ENCODE peak calls at places on chromosomes 2 and 18, in eight cellular contexts. I is NCI-H2081, B is HCEC 1CT, K is lung microvascular endothelial cell, M is mesothelial cell of epicardium, P is BJ, L is HT1080, A is astrocyte of the spinal cord. O is an unnamed sample.
A peak's percentile ranks its signal among the peaks of the same experiment; 100 is the strongest.

GRCh38 chr2:219369447-219369861 is 18.3 kb downstream of the DNPEP start:
- DNase-seq in B (peak; percentile 31), I (no peak), L (no peak), A (peak; percentile 48), M (no peak), P (peak; percentile 40), K (no peak), O (no peak)

GRCh38 chr2:121356058-121356640 is 71.1 kb upstream of the TFCP2L1 start:
- DNase-seq in B (peak; percentile 59), L (peak; percentile 68), P (no peak), K (peak; percentile 40), A (peak; percentile 78), I (peak; percentile 45), M (peak; percentile 50), O (peak; percentile 83)

GRCh38 chr2:125264453-125264852 is 1239.4 kb downstream of the CNTNAP5 start:
- DNase-seq in L (no peak), I (no peak), K (no peak), B (no peak), M (no peak), A (no peak), P (no peak), O (no peak)

GRCh38 chr2:188089896-188090295 is 201.8 kb upstream of the GULP1 start:
- DNase-seq in M (no peak), B (peak; percentile 40), L (peak; percentile 18), A (peak; percentile 21), K (peak; percentile 13), I (no peak), P (no peak), O (peak; percentile 61)

GRCh38 chr2:220847587-220847986 is 724.5 kb downstream of the EPHA4 start:
- DNase-seq in A (peak; percentile 86), P (peak; percentile 90), I (no peak), M (peak; percentile 48), L (peak; percentile 88), B (peak; percentile 78), K (no peak), O (no peak)

GRCh38 chr2:215083146-215083545 is 55.3 kb downstream of the ABCA12 start:
- DNase-seq in A (no peak), I (no peak), P (no peak), M (no peak), L (no peak), K (no peak), B (no peak), O (no peak)

GRCh38 chr2:20350105-20350712 is 435 bp downstream of the PUM2 start:
- DNase-seq in M (peak; percentile 64), I (peak; percentile 71), P (no peak), B (peak; percentile 37), K (peak; percentile 58), L (peak; percentile 52), A (peak; percentile 19), O (peak; percentile 59)

GRCh38 chr2:20452551-20452950 is 5.7 kb downstream of the RHOB start:
- DNase-seq in M (no peak), P (no peak), K (peak; percentile 42), I (no peak), B (peak; percentile 28), A (peak; percentile 67), L (peak; percentile 50), O (peak; percentile 84)

GRCh38 chr2:63763336-63764056 is 78.2 kb upstream of the UGP2 start:
- DNase-seq in M (no peak), A (peak; percentile 3), K (peak; percentile 71), P (no peak), L (no peak), I (no peak), B (peak; percentile 25), O (no peak)

GRCh38 chr2:29192526-29192925 is 77.3 kb downstream of the CLIP4 start:
- DNase-seq in B (peak; percentile 75), L (peak; percentile 84), K (no peak), P (no peak), I (no peak), A (peak; percentile 38), M (no peak), O (peak; percentile 20)

GRCh38 chr2:166375736-166376487 is at the start of gene SCN9A:
- DNase-seq in A (peak; percentile 83), I (peak; percentile 92), K (peak; percentile 25), L (peak; percentile 77), M (peak; percentile 66), P (no peak), B (peak; percentile 83), O (peak; percentile 41)

GRCh38 chr2:128249555-128249954 is 69.1 kb downstream of the HS6ST1 start:
- DNase-seq in P (no peak), L (no peak), K (no peak), A (no peak), B (no peak), I (no peak), M (no peak), O (no peak)

GRCh38 chr18:10055125-10055750 is 141.4 kb downstream of the VAPA start:
- DNase-seq in I (no peak), K (peak; percentile 57), M (no peak), A (no peak), L (no peak), P (no peak), B (no peak), O (peak; percentile 73)

GRCh38 chr18:48943736-48944527 is 6.8 kb downstream of the SMAD7 start:
- DNase-seq in A (no peak), I (no peak), M (no peak), B (no peak), P (no peak), L (no peak), K (no peak), O (no peak)

GRCh38 chr2:66772618-66773017 is 337.7 kb downstream of the MEIS1 start:
- DNase-seq in I (no peak), M (no peak), B (peak; percentile 9), A (no peak), K (no peak), L (no peak), P (no peak), O (no peak)

GRCh38 chr2:196949116-196949515 is 22.6 kb upstream of the PGAP1 start:
- DNase-seq in B (no peak), L (no peak), M (no peak), A (no peak), P (no peak), K (no peak), I (no peak), O (no peak)

O was measured in dermis blood vessel endothelial cell.